ENCODE peak calls at places on chromosome 12, in five cellular contexts. E is neural progenitor cell; T is GM12865; I is CD8-positive, alpha-beta T cell; Z is body of pancreas. K is an unnamed sample.
A peak's percentile ranks its signal among the peaks of the same experiment; 100 is the strongest.

GRCh38 chr12:110149104-110149660 is 25.0 kb downstream of the IFT81 start:
- DNase-seq in I (no peak), E (no peak), Z (no peak), T (peak; percentile 19), K (no peak)

GRCh38 chr12:91194500-91194899 is 11.9 kb upstream of the DCN start:
- DNase-seq in E (no peak), Z (no peak), T (no peak), I (no peak), K (no peak)

GRCh38 chr12:7937867-7938506 is 2.0 kb upstream of the SLC2A3 start:
- DNase-seq in T (peak; percentile 24), E (no peak), I (no peak), Z (no peak), K (no peak)

GRCh38 chr12:92786045-92786444 is 83.3 kb downstream of the PLEKHG7 start:
- DNase-seq in T (no peak), I (no peak), Z (no peak), E (no peak), K (no peak)

GRCh38 chr12:69027411-69027811 is 94.4 kb upstream of the CPM start:
- DNase-seq in Z (no peak), T (no peak), I (no peak), E (no peak), K (no peak)

GRCh38 chr12:90908465-90908864 is 46.5 kb downstream of the CCER1 start:
- DNase-seq in Z (peak; percentile 3), T (no peak), I (no peak), E (peak; percentile 1), K (no peak)

GRCh38 chr12:52837341-52837741 is 3.2 kb upstream of the KRT79 start:
- DNase-seq in I (no peak), E (no peak), Z (no peak), T (peak; percentile 54), K (no peak)

GRCh38 chr12:65496617-65497016 is 218.1 kb downstream of the MSRB3 start:
- DNase-seq in Z (no peak), E (no peak), T (no peak), I (no peak), K (no peak)

GRCh38 chr12:20631711-20632110 is 63.4 kb upstream of the SLCO1C1 start:
- DNase-seq in Z (no peak), I (no peak), E (no peak), T (no peak), K (no peak)

GRCh38 chr12:31466768-31467167 is 124.2 kb downstream of the DENND5B start:
- DNase-seq in T (no peak), E (no peak), I (no peak), Z (no peak), K (no peak)

GRCh38 chr12:132362966-132363660 is 33.7 kb upstream of the GALNT9 start:
- DNase-seq in I (no peak), T (no peak), E (no peak), Z (no peak), K (no peak)

GRCh38 chr12:125029756-125030358 is 35.4 kb upstream of the AACS start:
- DNase-seq in I (no peak), Z (no peak), E (no peak), T (no peak), K (no peak)

GRCh38 chr12:76311796-76312195 is 36.4 kb downstream of the BBS10 start:
- DNase-seq in E (no peak), I (no peak), Z (no peak), T (no peak), K (no peak)

GRCh38 chr12:57592551-57593165 is 1.7 kb downstream of the PIP4K2C start:
- DNase-seq in I (no peak), E (no peak), T (no peak), Z (no peak), K (no peak)

GRCh38 chr12:76639646-76640045 is 80.1 kb upstream of the OSBPL8 start:
- DNase-seq in Z (no peak), T (no peak), I (no peak), E (no peak), K (no peak)

GRCh38 chr12:95228617-95229016 is 11.0 kb downstream of the VEZT start:
- DNase-seq in Z (no peak), E (no peak), T (no peak), I (no peak), K (no peak)

GRCh38 chr12:93714382-93714781 is 37.2 kb downstream of the CRADD start:
- DNase-seq in Z (peak; percentile 13), T (no peak), E (peak; percentile 65), I (no peak), K (no peak)

GRCh38 chr12:101018540-101018939 is 191.5 kb downstream of the SLC5A8 start:
- DNase-seq in I (no peak), Z (peak; percentile 23), T (no peak), E (no peak), K (no peak)

GRCh38 chr12:57803317-57803893 is 15.1 kb downstream of the AVIL start:
- DNase-seq in I (peak; percentile 11), Z (peak; percentile 52), T (peak; percentile 32), E (peak; percentile 66), K (no peak)

GRCh38 chr12:22856120-22856699 is 231.2 kb downstream of the ETNK1 start:
- DNase-seq in I (no peak), T (peak; percentile 9), E (peak; percentile 24), Z (no peak), K (no peak)

GRCh38 chr12:49880756-49881390 is 22.8 kb downstream of the FAIM2 start:
- DNase-seq in E (no peak), T (no peak), Z (no peak), I (no peak), K (no peak)

GRCh38 chr12:1928439-1929121 is 10.1 kb upstream of the CACNA2D4 start:
- DNase-seq in I (no peak), E (no peak), T (no peak), Z (no peak), K (no peak)

GRCh38 chr12:87336814-87337336 is 692.3 kb downstream of the C12orf50 start:
- DNase-seq in I (no peak), E (no peak), T (no peak), Z (no peak), K (no peak)

DNA sequence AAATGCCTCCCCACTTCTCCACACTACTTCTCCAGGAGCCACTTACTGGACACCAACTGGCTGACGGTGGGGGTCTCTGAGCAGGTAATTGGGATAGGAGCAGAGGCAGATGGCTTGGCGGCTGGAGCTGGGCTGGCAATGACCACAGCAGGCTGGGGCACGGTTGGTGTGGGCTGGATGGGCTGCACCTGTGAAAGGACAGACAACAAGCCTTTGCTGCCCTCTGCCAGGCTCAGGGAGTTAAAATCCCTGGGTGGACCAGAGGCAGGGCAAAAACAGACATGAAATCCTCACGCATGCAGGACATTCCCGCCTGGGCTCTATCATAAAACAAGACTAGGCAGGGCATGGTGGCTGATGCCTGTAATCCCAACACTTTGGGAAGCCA is 19.3 kb upstream of the TFCP2 start:
- DNase-seq in T (peak; percentile 10), Z (no peak), E (no peak), I (no peak), K (no peak)
- TF ChIP-seq CTCF in T (no peak), Z (no peak), E (no peak), I (no peak), K (no peak)

GRCh38 chr12:88634008-88634407 is 53.7 kb upstream of the KITLG start:
- DNase-seq in I (no peak), E (no peak), Z (peak; percentile 55), T (no peak), K (no peak)

GRCh38 chr12:88638956-88639355 is 58.7 kb upstream of the KITLG start:
- DNase-seq in Z (no peak), I (no peak), E (no peak), T (no peak), K (no peak)

GRCh38 chr12:88628856-88629509 is 48.7 kb upstream of the KITLG start:
- DNase-seq in I (no peak), T (no peak), Z (peak; percentile 74), E (no peak), K (no peak)

GRCh38 chr12:88638388-88638787 is 58.1 kb upstream of the KITLG start:
- DNase-seq in E (peak; percentile 31), Z (no peak), T (no peak), I (no peak), K (no peak)

GRCh38 chr12:88633312-88633711 is 53.0 kb upstream of the KITLG start:
- DNase-seq in I (no peak), Z (no peak), T (no peak), E (no peak), K (no peak)
- TF ChIP-seq CTCF in I (no peak), Z (peak; percentile 23), T (no peak), E (peak; percentile 53), K (no peak)

GRCh38 chr12:56189918-56190694 is 823 bp upstream of the SMARCC2 start:
- DNase-seq in E (peak; percentile 88), T (peak; percentile 94), I (peak; percentile 56), Z (peak; percentile 88), K (peak; percentile 72)
- TF ChIP-seq CTCF in E (no peak), T (no peak), I (no peak), Z (peak; percentile 3), K (no peak)

GRCh38 chr12:12986775-12987332 is 13.2 kb downstream of the HEBP1 start:
- DNase-seq in E (no peak), Z (no peak), I (no peak), T (no peak), K (no peak)

GRCh38 chr12:12979731-12980259 is 20.3 kb downstream of the HEBP1 start:
- DNase-seq in I (no peak), E (peak; percentile 30), Z (peak; percentile 23), T (no peak), K (no peak)

GRCh38 chr12:12984119-12984518 is 15.9 kb downstream of the HEBP1 start:
- DNase-seq in T (no peak), E (no peak), I (no peak), Z (no peak), K (no peak)

GRCh38 chr12:12985817-12986408 is 14.2 kb downstream of the HEBP1 start:
- DNase-seq in Z (no peak), T (peak; percentile 22), E (peak; percentile 56), I (no peak), K (no peak)

GRCh38 chr12:12983420-12984035 is 16.5 kb downstream of the HEBP1 start:
- DNase-seq in T (peak; percentile 33), E (no peak), Z (peak; percentile 22), I (no peak), K (no peak)
- TF ChIP-seq CTCF in T (peak; percentile 40), E (peak; percentile 63), Z (peak; percentile 41), I (no peak), K (no peak)

GRCh38 chr12:126534495-126534894 is 1469.3 kb downstream of the AACS start:
- DNase-seq in T (no peak), E (no peak), I (no peak), Z (no peak), K (no peak)
- TF ChIP-seq CTCF in T (no peak), E (no peak), I (no peak), Z (no peak), K (no peak)